ENCODE peak calls at places on chromosomes 3 and 15, in four cellular contexts. B is gastrocnemius medialis, M is endodermal cell, E is H9. Q is an unnamed sample.

GRCh38 chr3:56064684-56065083 is 403.6 kb downstream of the ERC2 start:
- DNase-seq in B (no peak), M (no peak), E (no peak), Q (no peak)

GRCh38 chr3:76824658-76825310 is 215.1 kb upstream of the ROBO2 start:
- DNase-seq in M (peak; percentile 44), B (no peak), E (no peak), Q (no peak)

GRCh38 chr3:183439510-183439909 is 11.1 kb upstream of the MCF2L2 start:
- DNase-seq in B (no peak), E (no peak), M (no peak), Q (no peak)

GRCh38 chr3:15174953-15175352 is 31.1 kb upstream of the CAPN7 start:
- DNase-seq in E (no peak), B (no peak), M (no peak), Q (no peak)

GRCh38 chr15:72078887-72079286 is 39.1 kb downstream of the MYO9A start:
- DNase-seq in B (no peak), M (no peak), E (no peak), Q (no peak)

GRCh38 chr15:44882499-44882968 is 74.0 kb upstream of the TERB2 start:
- DNase-seq in B (no peak), M (no peak), E (no peak), Q (no peak)

GRCh38 chr3:194514626-194515025 is 27.8 kb upstream of the ATP13A3 start:
- DNase-seq in M (no peak), B (no peak), E (no peak), Q (no peak)

GRCh38 chr15:100186366-100186765 is 155.4 kb downstream of the ADAMTS17 start:
- DNase-seq in B (no peak), E (no peak), M (peak; percentile 27), Q (no peak)

GRCh38 chr3:71104090-71104489 is 479.4 kb downstream of the FOXP1 start:
- DNase-seq in M (no peak), B (no peak), E (no peak), Q (no peak)

GRCh38 chr15:87940763-87941162 is 315.8 kb downstream of the NTRK3 start:
- DNase-seq in E (no peak), M (no peak), B (no peak), Q (no peak)

GRCh38 chr3:124847863-124848262 is 39.3 kb downstream of the ITGB5 start:
- DNase-seq in B (no peak), E (no peak), M (no peak), Q (no peak)

GRCh38 chr15:73190189-73190601 is 137.9 kb downstream of the NEO1 start:
- DNase-seq in B (no peak), M (no peak), E (no peak), Q (no peak)

GRCh38 chr3:105807146-105807545 is 61.7 kb downstream of the CBLB start:
- DNase-seq in E (no peak), M (no peak), B (no peak), Q (no peak)

GRCh38 chr15:69190091-69190490 is 29.7 kb downstream of the GLCE start:
- DNase-seq in E (no peak), B (no peak), M (no peak), Q (no peak)

GRCh38 chr3:129051776-129052400 is 8.7 kb upstream of the GP9 start:
- DNase-seq in B (no peak), M (peak; percentile 48), E (no peak), Q (no peak)

GRCh38 chr3:63467392-63467791 is 185.1 kb upstream of the SNTN start:
- DNase-seq in B (no peak), E (no peak), M (no peak), Q (no peak)

GRCh38 chr3:61848885-61849284 is 287.5 kb downstream of the PTPRG start:
- DNase-seq in B (peak; percentile 15), E (no peak), M (peak; percentile 20), Q (no peak)

Q was measured in COR-L47.